ENCODE peak calls at places on chromosomes 2 and 18, in five cellular contexts. E is mammary epithelial cell, B is endothelial cell of umbilical vein, F is HepG2, H is neural progenitor cell. V is an unnamed sample.

GRCh38 chr2:176193048-176193447 is 4.6 kb downstream of the HOXD1 start:
- DNase-seq in E (no peak), B (no peak), F (no peak), H (no peak), V (no peak)

GRCh38 chr2:146986161-146986560 is 858.7 kb upstream of the ACVR2A start:
- DNase-seq in E (peak), B (peak), F (no peak), H (no peak), V (no peak)

GRCh38 chr2:157447751-157448150 is 3.9 kb upstream of the CYTIP start:
- DNase-seq in E (no peak), B (no peak), F (no peak), H (no peak), V (no peak)

GRCh38 chr2:158969162-158969716 is 799 bp downstream of the TANC1 start:
- DNase-seq in E (no peak), B (peak), F (no peak), H (no peak), V (no peak)

GRCh38 chr2:33208400-33208799 is 261.6 kb downstream of the LTBP1 start:
- DNase-seq in E (no peak), B (no peak), F (no peak), H (no peak), V (no peak)

GRCh38 chr2:106053581-106053980 is 140.5 kb downstream of the UXS1 start:
- DNase-seq in E (peak), B (no peak), F (no peak), H (no peak), V (no peak)

GRCh38 chr2:45612741-45613140 is 1.7 kb upstream of the SRBD1 start:
- DNase-seq in E (no peak), B (no peak), F (no peak), H (no peak), V (no peak)

GRCh38 chr2:121360566-121361300 is 75.7 kb upstream of the TFCP2L1 start:
- DNase-seq in E (peak), B (peak), F (no peak), H (no peak), V (no peak)

GRCh38 chr2:181949047-181949446 is 36.6 kb upstream of the PPP1R1C start:
- DNase-seq in E (peak), B (no peak), F (no peak), H (no peak), V (no peak)

GRCh38 chr18:63433349-63433866 is 11.1 kb upstream of the VPS4B start:
- DNase-seq in E (no peak), B (no peak), F (no peak), H (no peak), V (no peak)

GRCh38 chr2:73652348-73652747 is 10.1 kb upstream of the NAT8 start:
- DNase-seq in E (no peak), B (no peak), F (no peak), H (no peak), V (no peak)

GRCh38 chr2:85684806-85685205 is 9.4 kb upstream of the GNLY start:
- DNase-seq in E (no peak), B (no peak), F (no peak), H (no peak), V (no peak)

GRCh38 chr2:165499131-165499530 is 29.6 kb downstream of the CSRNP3 start:
- DNase-seq in E (no peak), B (no peak), F (no peak), H (no peak), V (no peak)

GRCh38 chr2:212935749-212936148 is 215.7 kb downstream of the IKZF2 start:
- DNase-seq in E (no peak), B (no peak), F (no peak), H (no peak), V (no peak)
- H3K27ac ChIP-seq in E (no peak), B (no peak), F (no peak), H (no peak), V (no peak)

GRCh38 chr2:205684871-205685313 is 2.6 kb downstream of the NRP2 start:
- DNase-seq in E (no peak), B (peak), F (no peak), H (peak), V (no peak)
- H2AFZ ChIP-seq in E (peak), B (peak), F (no peak), H (peak), V (no peak)

DNA sequence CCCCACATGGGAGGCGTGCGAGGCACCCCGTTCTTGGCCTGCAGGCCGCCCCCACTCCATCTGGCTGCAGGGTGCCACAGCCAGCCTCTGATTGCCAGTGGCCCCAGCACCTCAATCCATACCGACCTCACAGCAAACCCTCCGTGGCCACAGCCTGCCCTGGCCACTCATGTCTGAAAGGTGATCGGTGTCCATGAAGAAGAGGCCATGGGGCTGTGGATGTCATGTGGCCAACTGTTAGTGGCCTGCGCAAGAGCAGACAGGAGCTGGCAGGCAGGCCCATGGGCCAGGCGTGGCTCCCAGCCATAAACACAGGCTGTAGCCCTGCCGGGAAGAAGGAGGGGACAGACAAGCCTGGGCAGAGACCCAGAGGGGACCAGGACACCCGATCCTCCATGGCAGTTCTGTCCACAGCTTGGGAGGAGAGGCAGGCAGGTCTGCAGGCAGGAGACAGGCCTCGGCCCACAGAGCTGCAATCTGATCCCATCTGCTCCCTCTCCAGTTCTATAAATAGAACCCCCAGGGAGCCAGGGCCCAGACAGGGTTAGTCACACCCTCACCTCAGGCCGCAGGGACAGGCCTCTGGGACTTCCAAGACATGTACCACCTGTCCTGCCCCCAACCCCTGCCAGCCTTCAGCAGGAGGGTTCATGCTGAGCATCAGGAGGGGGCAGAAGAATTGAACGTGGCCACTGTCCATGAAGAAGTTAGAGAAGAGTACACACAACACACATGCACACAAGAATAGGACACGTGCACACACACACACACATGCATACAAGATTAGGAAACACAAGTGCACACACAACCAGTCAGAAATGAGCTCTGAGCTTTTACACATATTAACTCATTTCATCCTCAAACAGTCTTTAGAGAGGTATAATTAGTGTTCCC is 16.9 kb downstream of the STEAP3 start:
- DNase-seq in E (peak), B (no peak), F (peak), H (peak), V (no peak)
- H3K27ac ChIP-seq in E (no peak), B (no peak), F (no peak), H (no peak), V (no peak)

DNA sequence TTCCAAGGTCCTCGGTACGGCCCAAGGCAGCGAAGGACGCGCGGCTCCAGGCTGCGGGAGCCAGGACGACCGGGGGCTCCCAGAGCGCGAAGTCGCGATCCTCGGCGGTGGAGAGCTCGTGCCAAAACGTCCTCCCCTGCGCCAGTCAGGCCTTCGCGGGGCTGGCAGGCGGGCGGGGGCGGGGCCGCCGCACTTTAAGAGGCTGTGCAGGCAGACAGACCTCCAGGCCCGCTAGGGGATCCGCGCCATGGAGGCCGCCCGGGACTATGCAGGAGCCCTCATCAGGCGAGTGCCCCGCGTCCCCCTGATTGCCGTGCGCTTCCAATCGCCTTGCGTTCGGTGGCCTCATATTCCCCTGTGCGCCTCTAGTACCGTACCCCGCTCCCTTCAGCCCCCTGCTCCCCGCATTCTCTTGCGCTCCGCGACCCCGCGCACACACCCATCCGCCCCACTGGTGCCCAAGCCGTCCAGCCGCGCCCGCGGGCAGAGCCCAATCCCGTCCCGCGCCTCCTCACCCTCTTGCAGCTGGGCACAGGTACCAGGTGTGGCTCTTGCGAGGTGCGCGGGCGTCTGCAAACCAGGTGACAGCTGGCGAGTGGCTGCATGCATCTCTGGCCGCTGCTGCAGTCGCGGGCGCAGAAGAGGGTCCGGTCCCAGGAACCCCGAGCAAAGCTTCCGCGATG is at the start of gene CIDEA:
- DNase-seq in E (no peak), B (no peak), F (no peak), H (peak), V (no peak)
- H2AFZ ChIP-seq in E (peak), B (peak), F (no peak), H (peak), V (no peak)

DNA sequence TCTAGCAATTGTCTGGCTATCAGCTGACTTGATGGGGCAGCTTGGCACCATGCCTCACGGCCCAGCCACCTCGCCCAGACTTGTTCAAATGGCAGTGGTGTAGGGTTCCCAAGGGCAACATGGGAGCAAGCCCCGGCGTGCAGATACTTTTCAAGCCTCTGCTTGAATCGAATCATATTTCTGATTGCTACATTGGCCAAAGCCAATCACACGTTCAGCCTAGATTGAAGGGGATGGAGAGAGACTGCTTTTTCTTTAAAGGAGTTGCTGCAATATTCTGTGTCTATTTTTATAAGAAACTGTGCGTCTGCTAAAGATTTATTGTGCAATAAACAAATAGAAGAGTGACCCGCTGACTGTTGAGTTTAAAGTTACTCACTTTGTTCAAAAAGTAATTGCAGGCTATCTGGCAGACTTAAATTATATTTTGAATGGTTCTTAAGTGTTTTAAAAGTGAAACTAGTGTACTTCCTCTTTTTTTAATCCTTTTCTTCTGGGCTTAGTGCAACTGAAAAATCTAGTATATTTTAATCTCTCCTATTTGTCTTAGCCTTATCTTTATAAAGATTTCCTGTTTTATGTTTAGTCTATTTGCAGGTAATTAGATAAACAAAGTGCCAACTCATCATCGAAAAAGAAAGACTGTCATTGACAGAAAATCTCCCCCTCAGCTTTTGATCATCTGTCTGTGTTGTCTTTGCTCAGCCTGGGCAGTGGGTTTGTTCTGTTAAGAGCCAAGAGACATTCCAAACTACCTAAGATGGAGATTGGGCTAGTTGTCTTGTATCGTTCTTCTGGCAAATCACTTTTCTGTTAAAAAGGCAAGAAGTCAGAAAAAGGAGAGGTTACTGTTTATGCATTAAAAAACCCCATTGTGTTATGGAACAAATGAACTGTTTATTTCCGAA is 156.1 kb downstream of the TPGS2 start:
- DNase-seq in E (peak), B (no peak), F (no peak), H (no peak), V (peak)
- H3K27ac ChIP-seq in E (peak), B (no peak), F (no peak), H (no peak), V (peak)

GRCh38 chr2:167181134-167181533 is 292.9 kb downstream of the XIRP2 start:
- DNase-seq in E (peak), B (no peak), F (peak), H (no peak), V (no peak)
- H2AFZ ChIP-seq in E (peak), B (no peak), F (no peak), H (no peak), V (no peak)

GRCh38 chr2:42922790-42923631 is 130.6 kb upstream of the HAAO start:
- DNase-seq in E (peak), B (no peak), F (peak), H (no peak), V (no peak)
- H3K27ac ChIP-seq in E (no peak), B (peak), F (no peak), H (no peak), V (no peak)